ENCODE peak calls at places on chromosome X, in seven cellular contexts. V is MM.1S, I is endodermal cell, D is lower lobe of right lung, Q is ovary, C is IMR-90, Z is A549. N is an unnamed sample.

GRCh38 chrX:46918434-46918833 is 6.2 kb downstream of the JADE3 start:
- DNase-seq in Q (no peak), C (peak), I (no peak), Z (no peak), V (no peak), D (no peak), N (no peak)

GRCh38 chrX:26387906-26388305 is 171.9 kb downstream of the MAGEB5 start:
- DNase-seq in C (no peak), I (no peak), Z (no peak), Q (no peak), V (no peak), D (no peak), N (no peak)

GRCh38 chrX:43718546-43718945 is 62.4 kb downstream of the MAOA start:
- DNase-seq in V (no peak), Z (no peak), Q (no peak), C (no peak), I (no peak), D (no peak), N (no peak)

GRCh38 chrX:27599928-27600327 is 9.8 kb downstream of the DCAF8L2 start:
- DNase-seq in D (no peak), Q (no peak), V (no peak), Z (peak), I (no peak), C (peak), N (peak)

GRCh38 chrX:21855937-21856415 is at the start of gene YY2:
- DNase-seq in D (no peak), I (no peak), C (no peak), Z (no peak), V (no peak), Q (no peak), N (no peak)

GRCh38 chrX:139267858-139268257 is 262.7 kb upstream of the F9 start:
- DNase-seq in D (no peak), C (no peak), Z (no peak), Q (no peak), I (no peak), V (no peak), N (no peak)

GRCh38 chrX:44060221-44060620 is 87.0 kb upstream of the NDP start:
- DNase-seq in Q (no peak), V (no peak), D (no peak), C (no peak), I (no peak), Z (no peak), N (no peak)

GRCh38 chrX:150088042-150088441 is 149.8 kb upstream of the EOLA2 start:
- DNase-seq in D (no peak), V (no peak), C (no peak), Q (no peak), I (no peak), Z (no peak), N (no peak)

GRCh38 chrX:38882894-38883620 is 81.8 kb downstream of the MID1IP1 start:
- DNase-seq in V (no peak), I (no peak), D (no peak), Q (no peak), Z (no peak), C (peak), N (peak)

GRCh38 chrX:153885968-153886903 is at the start of gene L1CAM:
- DNase-seq in Q (no peak), V (no peak), I (peak), Z (no peak), D (no peak), C (no peak), N (peak)
- H3K27ac ChIP-seq in Q (no peak), V (no peak), I (no peak), Z (peak), D (no peak), C (no peak), N (peak)

GRCh38 chrX:40661489-40661888 is 14.1 kb upstream of the CXorf38 start:
- DNase-seq in I (no peak), Q (no peak), Z (no peak), V (no peak), D (no peak), C (no peak), N (no peak)

GRCh38 chrX:40663078-40663740 is 15.8 kb upstream of the CXorf38 start:
- DNase-seq in Z (no peak), D (no peak), C (no peak), Q (no peak), V (no peak), I (no peak), N (no peak)

GRCh38 chrX:40660381-40660780 is 13.0 kb upstream of the CXorf38 start:
- DNase-seq in I (no peak), V (no peak), D (no peak), Q (no peak), C (no peak), Z (no peak), N (no peak)

DNA sequence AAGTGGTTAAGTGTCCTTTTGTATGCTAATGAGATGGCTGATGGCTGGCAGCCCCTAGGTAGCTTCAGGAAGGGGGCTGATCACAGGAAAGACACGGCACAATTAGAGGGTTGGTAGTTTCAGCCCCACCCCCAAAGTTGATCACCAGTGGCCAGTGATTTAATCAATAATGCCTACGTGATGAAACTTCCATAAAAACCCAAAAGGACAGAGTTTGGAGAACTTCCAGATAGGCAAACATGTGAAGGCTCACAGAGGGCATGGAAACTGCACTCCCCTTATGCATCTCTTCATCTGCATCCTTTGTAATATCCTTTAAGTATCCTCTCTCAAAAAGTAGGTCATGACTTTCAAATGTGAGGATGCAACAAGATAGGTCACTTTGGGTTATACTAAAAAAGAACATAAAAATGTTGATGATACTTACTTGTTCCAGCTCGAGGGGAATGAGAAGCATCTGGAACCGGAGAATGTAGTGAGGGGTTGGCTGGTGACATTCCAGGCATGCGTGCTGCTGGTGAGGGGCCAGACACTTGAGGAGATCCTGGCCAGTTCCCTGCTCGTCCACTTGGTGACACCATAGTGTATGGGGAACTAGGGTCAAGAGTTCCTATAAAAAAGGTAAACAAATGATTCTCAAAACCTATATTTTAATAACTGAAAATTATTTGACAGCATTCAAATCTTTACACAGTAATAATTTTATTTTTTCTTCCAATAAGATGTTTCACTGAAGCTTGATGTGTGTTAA is 16.7 kb upstream of the CXorf38 start:
- DNase-seq in Q (peak), V (no peak), D (no peak), I (peak), C (peak), Z (no peak), N (no peak)
- TF ChIP-seq CTCF in Q (no peak), V (no peak), D (peak), I (peak), C (peak), Z (peak), N (peak)

GRCh38 chrX:153948847-153949819 is 4.7 kb upstream of the RENBP start:
- DNase-seq in V (no peak), I (no peak), Q (no peak), Z (no peak), C (no peak), D (no peak), N (no peak)
- H3K27ac ChIP-seq in V (no peak), I (peak), Q (no peak), Z (no peak), C (no peak), D (peak), N (peak)

GRCh38 chrX:33339219-33339618 is 127.9 kb upstream of the DMD start:
- DNase-seq in Q (no peak), D (no peak), I (peak), C (peak), V (no peak), Z (no peak), N (no peak)

GRCh38 chrX:33330798-33331197 is 119.4 kb upstream of the DMD start:
- DNase-seq in V (no peak), Q (no peak), Z (no peak), D (no peak), C (peak), I (no peak), N (no peak)

DNA sequence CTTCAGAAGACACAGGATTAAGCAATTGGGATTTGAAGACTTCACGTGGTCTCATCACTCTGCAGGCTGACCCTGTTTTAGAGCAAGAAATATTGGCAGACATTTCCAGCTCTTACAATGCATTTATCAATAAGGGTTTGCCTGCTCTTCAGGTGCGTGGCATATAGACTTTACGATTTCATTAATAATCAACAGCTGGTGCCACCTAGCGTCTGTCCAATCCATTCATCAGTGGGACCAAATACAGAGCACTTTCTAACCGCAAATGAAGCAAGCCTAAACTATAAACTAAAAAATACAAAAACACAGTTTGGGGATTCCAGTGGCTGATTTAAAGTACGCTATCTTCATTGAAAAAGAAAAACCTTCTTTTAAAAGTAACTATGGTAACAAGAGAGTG is 125.4 kb upstream of the DMD start:
- DNase-seq in Q (no peak), Z (no peak), I (peak), D (no peak), C (peak), V (no peak), N (peak)
- TF ChIP-seq CTCF in Q (no peak), Z (no peak), I (peak), D (peak), C (peak), V (peak), N (peak)

DNA sequence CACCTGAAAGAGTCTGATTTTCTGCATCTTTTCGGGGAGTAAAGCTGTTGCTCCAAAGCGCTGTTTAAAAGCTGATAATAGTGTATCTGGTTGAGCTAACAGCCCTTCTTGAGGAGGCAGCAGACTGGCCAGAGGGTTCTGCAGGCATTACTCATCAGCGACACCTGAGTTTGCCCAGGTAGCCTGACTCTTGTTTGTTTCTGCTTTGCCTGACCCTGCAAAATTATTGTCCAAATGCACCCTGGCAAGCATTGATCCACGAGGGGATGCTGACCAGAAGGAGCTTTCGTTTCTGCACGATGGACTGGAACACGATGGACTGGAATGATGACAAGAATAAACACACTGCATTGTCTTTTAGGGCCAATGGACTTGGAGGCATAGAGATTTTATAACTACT is 6.2 kb downstream of the CD99 start:
- DNase-seq in Z (no peak), Q (no peak), V (no peak), D (no peak), C (no peak), I (no peak), N (no peak)
- H3K27ac ChIP-seq in Z (peak), Q (no peak), V (no peak), D (peak), C (no peak), I (no peak), N (peak)

GRCh38 chrX:103440621-103441020 is 64.3 kb downstream of the BEX3 start:
- DNase-seq in V (no peak), I (no peak), Z (no peak), D (no peak), Q (no peak), C (no peak), N (no peak)

GRCh38 chrX:103441878-103442535 is 65.7 kb downstream of the BEX3 start:
- DNase-seq in V (no peak), Q (no peak), I (no peak), Z (no peak), D (no peak), C (no peak), N (peak)

GRCh38 chrX:103439161-103439560 is 62.8 kb downstream of the BEX3 start:
- DNase-seq in Z (no peak), C (no peak), Q (no peak), D (no peak), V (no peak), I (peak), N (no peak)

GRCh38 chrX:103446665-103447302 is 70.4 kb downstream of the BEX3 start:
- DNase-seq in Q (no peak), D (no peak), C (peak), V (no peak), Z (no peak), I (peak), N (peak)

DNA sequence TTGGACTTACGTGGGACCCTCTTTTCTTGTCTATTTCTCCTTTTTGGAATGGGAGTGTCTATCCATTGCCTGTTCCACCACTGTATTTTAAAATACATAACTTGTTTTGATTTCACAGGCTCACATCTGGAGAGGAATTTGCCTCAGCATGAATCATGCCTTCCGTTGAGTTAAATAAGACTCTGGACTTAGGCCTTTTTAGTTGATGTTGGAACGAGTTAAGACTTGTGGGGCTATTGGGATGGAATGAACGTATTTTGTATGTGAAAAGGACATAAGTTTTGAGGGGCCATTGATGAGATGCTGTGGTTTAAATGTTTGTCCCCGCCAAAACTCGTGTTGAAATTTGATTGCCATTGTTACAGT is 66.2 kb downstream of the BEX3 start:
- DNase-seq in C (peak), V (no peak), D (no peak), Q (no peak), Z (no peak), I (no peak), N (peak)
- TF ChIP-seq CTCF in C (no peak), V (no peak), D (no peak), Q (no peak), Z (no peak), I (no peak), N (no peak)

DNA sequence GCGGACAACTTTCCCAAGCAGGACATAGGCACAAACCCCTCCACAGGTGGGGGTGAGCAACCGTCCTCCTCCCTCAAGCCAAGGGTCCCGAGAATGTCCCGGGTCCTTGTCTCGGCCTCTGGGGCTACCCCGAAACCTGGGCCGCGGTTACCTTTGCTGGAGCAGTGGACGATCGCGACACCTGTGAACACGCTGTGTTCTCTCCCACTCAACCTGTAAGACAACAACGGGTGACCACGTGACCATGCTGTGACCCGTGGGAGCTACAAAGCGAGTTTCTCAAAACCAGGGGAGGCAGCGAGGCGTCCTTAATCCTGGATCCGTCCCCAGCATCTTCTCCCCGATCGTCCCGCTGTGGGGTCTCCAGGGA is 17.9 kb downstream of the ASMTL start:
- DNase-seq in Q (no peak), D (peak), C (no peak), V (no peak), Z (no peak), I (no peak), N (no peak)
- H3K27ac ChIP-seq in Q (no peak), D (no peak), C (no peak), V (no peak), Z (no peak), I (no peak), N (no peak)

GRCh38 chrX:11758400-11759171 is 549 bp downstream of the MSL3 start:
- DNase-seq in C (peak), D (peak), V (peak), Z (peak), Q (peak), I (peak), N (peak)
- TF ChIP-seq CTCF in C (peak), D (peak), V (peak), Z (peak), Q (peak), I (peak), N (peak)

GRCh38 chrX:71542825-71543224 is 9.9 kb downstream of the OGT start:
- DNase-seq in I (no peak), D (no peak), Q (no peak), C (no peak), V (no peak), Z (no peak), N (no peak)
- H3K27ac ChIP-seq in I (no peak), D (no peak), Q (no peak), C (no peak), V (no peak), Z (peak), N (no peak)

GRCh38 chrX:19019996-19020395 is 36.1 kb upstream of the PHKA2 start:
- DNase-seq in D (no peak), V (no peak), I (no peak), Z (no peak), Q (no peak), C (peak), N (no peak)

GRCh38 chrX:19017271-19017670 is 33.4 kb upstream of the PHKA2 start:
- DNase-seq in Z (peak), Q (no peak), I (peak), V (no peak), C (peak), D (no peak), N (peak)
- TF ChIP-seq CTCF in Z (peak), Q (no peak), I (peak), V (peak), C (peak), D (peak), N (peak)